ENCODE peak calls at places on chromosome 6, in seven cellular contexts. N, Z, V, E, X, W and M are unnamed samples.

GRCh38 chr6:84768442-84769174 is 4.2 kb upstream of the TBX18 start:
- DNase-seq in N (no peak), Z (no peak), V (peak; percentile 80), E (no peak), X (peak; percentile 71), W (peak; percentile 60), M (no peak)

GRCh38 chr6:150258381-150258780 is 110.4 kb upstream of the IYD start:
- DNase-seq in N (no peak), Z (no peak), V (no peak), E (no peak), X (no peak), W (no peak), M (no peak)

GRCh38 chr6:53300656-53301551 is 47.8 kb downstream of the ELOVL5 start:
- DNase-seq in N (peak; percentile 24), Z (peak; percentile 79), V (no peak), E (no peak), X (peak; percentile 79), W (no peak), M (no peak)

GRCh38 chr6:42939810-42940167 is 10.5 kb downstream of the CNPY3 start:
- DNase-seq in N (no peak), Z (no peak), V (no peak), E (no peak), X (no peak), W (no peak), M (no peak)

GRCh38 chr6:132734694-132735236 is 20.9 kb upstream of the VNN1 start:
- DNase-seq in N (no peak), Z (no peak), V (no peak), E (peak; percentile 83), X (peak; percentile 67), W (no peak), M (no peak)

GRCh38 chr6:56151825-56152224 is 95.6 kb downstream of the COL21A1 start:
- DNase-seq in N (no peak), Z (no peak), V (no peak), E (no peak), X (no peak), W (no peak), M (no peak)

GRCh38 chr6:167782698-167783517 is 43.8 kb upstream of the AFDN start:
- DNase-seq in N (no peak), Z (no peak), V (no peak), E (no peak), X (no peak), W (no peak), M (no peak)

GRCh38 chr6:159271257-159271656 is 102.1 kb downstream of the FNDC1 start:
- DNase-seq in N (no peak), Z (no peak), V (no peak), E (no peak), X (no peak), W (no peak), M (no peak)

GRCh38 chr6:169997930-169998218 is 246.5 kb downstream of the ERMARD start:
- DNase-seq in N (no peak), Z (no peak), V (peak; percentile 11), E (no peak), X (no peak), W (no peak), M (no peak)

GRCh38 chr6:43229803-43230239 is 540 bp upstream of the DNPH1 start:
- DNase-seq in N (no peak), Z (no peak), V (no peak), E (no peak), X (no peak), W (no peak), M (no peak)

GRCh38 chr6:141403827-141404226 is 728.9 kb upstream of the GJE1 start:
- DNase-seq in N (no peak), Z (peak; percentile 32), V (no peak), E (no peak), X (peak; percentile 76), W (no peak), M (no peak)

GRCh38 chr6:42742116-42742894 is 3.6 kb downstream of the TBCC start:
- DNase-seq in N (no peak), Z (no peak), V (no peak), E (peak; percentile 68), X (peak; percentile 46), W (no peak), M (no peak)

GRCh38 chr6:17470953-17471335 is 77.5 kb downstream of the CAP2 start:
- DNase-seq in N (no peak), Z (no peak), V (no peak), E (peak; percentile 77), X (peak; percentile 90), W (no peak), M (no peak)

GRCh38 chr6:11791354-11792107 is 12.9 kb upstream of the ADTRP start:
- DNase-seq in N (no peak), Z (no peak), V (peak; percentile 46), E (peak; percentile 55), X (no peak), W (no peak), M (no peak)

GRCh38 chr6:63305278-63305677 is 14.5 kb downstream of the LGSN start:
- DNase-seq in N (no peak), Z (no peak), V (no peak), E (peak; percentile 3), X (no peak), W (no peak), M (no peak)

GRCh38 chr6:53854843-53855567 is 60.2 kb downstream of the LRRC1 start:
- DNase-seq in N (no peak), Z (no peak), V (no peak), E (no peak), X (no peak), W (no peak), M (peak; percentile 29)

GRCh38 chr6:116238083-116238482 is 15.8 kb downstream of the TSPYL4 start:
- DNase-seq in N (no peak), Z (no peak), V (no peak), E (peak; percentile 63), X (no peak), W (no peak), M (no peak)

GRCh38 chr6:4799912-4800311 is 23.7 kb downstream of the CDYL start:
- DNase-seq in N (no peak), Z (no peak), V (no peak), E (no peak), X (no peak), W (no peak), M (no peak)

GRCh38 chr6:113560908-113561307 is 296.2 kb upstream of the MARCKS start:
- DNase-seq in N (no peak), Z (no peak), V (no peak), E (peak; percentile 84), X (peak; percentile 68), W (no peak), M (no peak)

GRCh38 chr6:78525961-78526360 is 341.4 kb upstream of the IRAK1BP1 start:
- DNase-seq in N (no peak), Z (no peak), V (no peak), E (no peak), X (no peak), W (no peak), M (no peak)

GRCh38 chr6:7051780-7052440 is 55.9 kb upstream of the RREB1 start:
- DNase-seq in N (peak; percentile 55), Z (peak; percentile 69), V (peak; percentile 80), E (no peak), X (peak; percentile 16), W (no peak), M (peak; percentile 74)

GRCh38 chr6:151690768-151691562 is 116.5 kb upstream of the ESR1 start:
- DNase-seq in N (no peak), Z (peak; percentile 30), V (no peak), E (no peak), X (peak; percentile 31), W (no peak), M (peak; percentile 32)

GRCh38 chr6:63923139-63923739 is 287.6 kb downstream of the PHF3 start:
- DNase-seq in N (no peak), Z (no peak), V (no peak), E (peak; percentile 51), X (peak; percentile 62), W (no peak), M (peak; percentile 43)

GRCh38 chr6:217048-217659 is 75.1 kb upstream of the DUSP22 start:
- DNase-seq in N (no peak), Z (peak; percentile 24), V (peak; percentile 87), E (no peak), X (no peak), W (peak; percentile 90), M (no peak)
- TF ChIP-seq CTCF in N (peak; percentile 46), Z (no peak), V (peak; percentile 90), E (peak; percentile 30), X (peak; percentile 46), W (peak; percentile 91), M (peak; percentile 50)

GRCh38 chr6:16162003-16162402 is 33.1 kb downstream of the MYLIP start:
- DNase-seq in N (no peak), Z (no peak), V (no peak), E (no peak), X (no peak), W (no peak), M (no peak)

GRCh38 chr6:16165641-16166040 is 36.8 kb downstream of the MYLIP start:
- DNase-seq in N (no peak), Z (no peak), V (no peak), E (no peak), X (no peak), W (no peak), M (no peak)

GRCh38 chr6:16160794-16161193 is 31.9 kb downstream of the MYLIP start:
- DNase-seq in N (no peak), Z (no peak), V (no peak), E (no peak), X (no peak), W (no peak), M (no peak)

GRCh38 chr6:16163066-16163465 is 34.2 kb downstream of the MYLIP start:
- DNase-seq in N (no peak), Z (no peak), V (no peak), E (no peak), X (no peak), W (no peak), M (no peak)

DNA sequence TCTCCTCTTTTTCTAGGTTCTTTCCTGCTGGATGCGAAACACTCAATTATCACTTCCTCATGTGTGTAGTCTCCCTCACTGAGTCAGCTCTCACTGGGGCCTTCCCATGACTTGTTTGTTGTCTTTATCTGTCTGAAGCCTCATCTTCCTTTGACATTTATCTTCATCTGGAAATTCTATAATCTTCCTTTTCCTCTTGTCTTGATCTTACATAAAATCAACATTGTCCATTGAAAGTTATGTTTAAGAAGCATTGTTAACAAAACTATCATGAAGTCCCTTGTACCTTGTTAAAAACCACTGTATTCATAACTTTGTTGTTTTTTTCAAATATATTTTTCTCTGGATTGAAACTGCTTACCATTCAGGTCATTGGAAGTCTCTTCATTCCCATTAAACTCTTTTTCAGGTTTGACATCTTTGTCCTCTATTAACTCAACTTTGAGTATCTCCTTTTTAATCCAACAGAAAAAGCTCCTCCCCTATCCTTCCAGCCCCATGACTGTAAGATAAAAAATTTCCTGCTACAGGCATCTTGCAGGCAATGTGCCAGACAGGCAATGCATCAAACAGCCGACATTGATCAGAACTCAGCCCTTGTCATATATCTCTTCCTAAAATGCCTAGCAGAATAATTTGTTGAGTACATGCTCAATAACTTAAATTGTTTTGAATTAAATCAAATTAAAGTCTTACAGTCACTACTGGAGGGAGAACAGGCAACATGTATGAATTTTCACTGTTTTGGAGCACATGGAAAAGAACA is 34.8 kb downstream of the MYLIP start:
- DNase-seq in N (no peak), Z (no peak), V (no peak), E (no peak), X (peak; percentile 37), W (no peak), M (no peak)
- TF ChIP-seq CTCF in N (no peak), Z (no peak), V (no peak), E (no peak), X (no peak), W (no peak), M (no peak)

GRCh38 chr6:13575377-13575775 is 975 bp downstream of the SIRT5 start:
- DNase-seq in N (no peak), Z (no peak), V (no peak), E (no peak), X (no peak), W (no peak), M (no peak)
- TF ChIP-seq CTCF in N (peak; percentile 85), Z (no peak), V (peak; percentile 96), E (peak; percentile 65), X (peak; percentile 71), W (peak; percentile 79), M (peak; percentile 65)

GRCh38 chr6:125986295-125986955 is at the start of gene TRMT11:
- DNase-seq in N (peak; percentile 85), Z (peak; percentile 95), V (peak; percentile 96), E (peak; percentile 82), X (peak; percentile 88), W (peak; percentile 88), M (peak; percentile 92)
- TF ChIP-seq CTCF in N (no peak), Z (no peak), V (no peak), E (no peak), X (peak; percentile 2), W (no peak), M (no peak)